ENCODE peak calls at places on chromosomes 6 and 20, in eight cellular contexts. E is mucosa of descending colon; H is IMR-90; T is brain microvascular endothelial cell; A is cardiac fibroblast; Y is MM.1S; C is CD8-positive, alpha-beta T cell; P is cardiac muscle cell. M is an unnamed sample.

GRCh38 chr6:132933085-132933484 is 118.7 kb downstream of the RPS12 start:
- DNase-seq in E (no peak), H (no peak), T (no peak), A (peak), Y (no peak), C (no peak), P (no peak), M (no peak)

GRCh38 chr20:36572701-36573102 is 695 bp upstream of the TGIF2 start:
- DNase-seq in E (peak), H (peak), T (peak), A (no peak), Y (no peak), C (peak), P (peak), M (no peak)

GRCh38 chr6:157050537-157051280 is 272.6 kb downstream of the TMEM242 start:
- DNase-seq in E (no peak), H (no peak), T (no peak), A (no peak), Y (no peak), C (no peak), P (no peak), M (no peak)

GRCh38 chr6:165875946-165876345 is 212.9 kb upstream of the PDE10A start:
- DNase-seq in E (no peak), H (no peak), T (no peak), A (no peak), Y (no peak), C (no peak), P (no peak), M (no peak)

GRCh38 chr20:7879883-7880282 is 60.4 kb downstream of the HAO1 start:
- DNase-seq in E (no peak), H (peak), T (peak), A (peak), Y (peak), C (no peak), P (no peak), M (peak)

GRCh38 chr6:39824030-39824926 is 32.1 kb downstream of the DAAM2 start:
- DNase-seq in E (no peak), H (no peak), T (no peak), A (no peak), Y (no peak), C (no peak), P (no peak), M (no peak)

GRCh38 chr6:28488916-28489365 is 26.7 kb downstream of the GPX6 start:
- DNase-seq in E (no peak), H (peak), T (peak), A (peak), Y (peak), C (no peak), P (peak), M (peak)

GRCh38 chr6:22017272-22017671 is 279.6 kb downstream of the PRL start:
- DNase-seq in E (no peak), H (peak), T (no peak), A (no peak), Y (no peak), C (no peak), P (no peak), M (no peak)

GRCh38 chr20:4750381-4750780 is 28.7 kb downstream of the PRND start:
- DNase-seq in E (no peak), H (no peak), T (no peak), A (no peak), Y (no peak), C (no peak), P (no peak), M (no peak)

GRCh38 chr6:161076211-161076677 is 84.7 kb downstream of the MAP3K4 start:
- DNase-seq in E (no peak), H (no peak), T (peak), A (peak), Y (no peak), C (peak), P (peak), M (no peak)

GRCh38 chr6:128725271-128726233 is 157.4 kb upstream of the LAMA2 start:
- DNase-seq in E (peak), H (peak), T (peak), A (peak), Y (no peak), C (no peak), P (peak), M (peak)

GRCh38 chr20:37397076-37397953 is 51.4 kb downstream of the SRC start:
- DNase-seq in E (no peak), H (no peak), T (no peak), A (no peak), Y (no peak), C (peak), P (no peak), M (no peak)

GRCh38 chr20:3237011-3237957 is 1.7 kb downstream of the SLC4A11 start:
- DNase-seq in E (no peak), H (no peak), T (no peak), A (no peak), Y (no peak), C (no peak), P (no peak), M (no peak)

GRCh38 chr20:44552950-44553908 is 29.1 kb upstream of the PKIG start:
- DNase-seq in E (no peak), H (peak), T (peak), A (peak), Y (no peak), C (no peak), P (peak), M (peak)

GRCh38 chr6:100344761-100345160 is 120.0 kb downstream of the SIM1 start:
- DNase-seq in E (no peak), H (peak), T (peak), A (peak), Y (no peak), C (no peak), P (no peak), M (no peak)

GRCh38 chr6:24574809-24575208 is 71.2 kb downstream of the KIAA0319 start:
- DNase-seq in E (no peak), H (no peak), T (no peak), A (no peak), Y (peak), C (no peak), P (no peak), M (no peak)

GRCh38 chr6:56497691-56498090 is 145.0 kb downstream of the DST start:
- DNase-seq in E (no peak), H (no peak), T (no peak), A (no peak), Y (no peak), C (no peak), P (no peak), M (no peak)

GRCh38 chr6:69936674-69937363 is 70.5 kb downstream of the COL19A1 start:
- DNase-seq in E (no peak), H (no peak), T (no peak), A (no peak), Y (no peak), C (no peak), P (peak), M (no peak)

GRCh38 chr6:167108278-167108677 is 14.6 kb upstream of the CCR6 start:
- DNase-seq in E (no peak), H (no peak), T (no peak), A (no peak), Y (no peak), C (no peak), P (no peak), M (no peak)

GRCh38 chr20:17568045-17568788 is 1.7 kb upstream of the DSTN start:
- DNase-seq in E (no peak), H (no peak), T (no peak), A (no peak), Y (no peak), C (no peak), P (no peak), M (no peak)

GRCh38 chr20:39638671-39639070 is 676.5 kb downstream of the DHX35 start:
- DNase-seq in E (no peak), H (no peak), T (no peak), A (no peak), Y (no peak), C (no peak), P (no peak), M (no peak)

GRCh38 chr6:99119109-99120031 is 171.6 kb upstream of the FBXL4 start:
- DNase-seq in E (peak), H (peak), T (peak), A (peak), Y (peak), C (no peak), P (peak), M (peak)

GRCh38 chr20:32052792-32053362 is 835 bp downstream of the HCK start:
- DNase-seq in E (peak), H (no peak), T (no peak), A (no peak), Y (no peak), C (no peak), P (no peak), M (no peak)

GRCh38 chr6:131946992-131947955 is 3.9 kb downstream of the CCN2 start:
- DNase-seq in E (no peak), H (peak), T (peak), A (peak), Y (no peak), C (no peak), P (no peak), M (peak)

DNA sequence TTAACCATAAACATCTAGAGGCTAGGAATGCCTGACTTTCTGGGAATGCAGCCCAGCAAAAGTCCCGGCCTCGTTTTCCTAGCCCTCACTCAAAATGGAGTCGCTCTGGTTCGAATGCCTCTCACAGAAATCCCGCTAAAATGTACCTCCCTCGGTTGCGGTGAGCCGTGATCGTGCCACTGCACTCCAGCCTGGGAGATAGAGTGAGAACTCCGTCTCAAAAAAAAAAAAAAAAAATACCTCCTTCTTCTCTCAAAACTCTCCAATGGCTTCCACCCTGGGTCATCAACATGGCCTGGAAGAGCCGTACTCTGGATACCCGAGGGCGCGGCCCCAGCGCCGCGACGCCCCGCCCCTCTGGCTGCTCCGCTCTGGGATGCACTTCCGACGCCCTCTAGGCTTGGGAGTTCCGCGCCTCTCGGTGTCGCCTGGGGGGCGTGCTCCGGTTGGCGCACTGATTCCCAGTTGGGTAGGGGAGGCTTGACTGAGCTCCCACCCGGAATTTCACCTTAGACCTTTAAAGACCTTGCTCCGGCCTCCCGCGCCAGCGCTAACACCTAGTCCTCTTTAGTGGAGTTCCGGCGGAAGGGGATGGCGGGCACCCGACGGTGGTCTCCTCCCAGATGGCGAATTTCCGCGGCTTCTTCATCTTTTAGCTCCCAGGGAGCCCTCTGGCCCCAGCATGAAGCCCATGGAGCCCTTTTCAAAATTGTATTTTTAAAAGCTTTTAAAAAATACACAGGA is 12.3 kb downstream of the HMGN4 start:
- DNase-seq in E (peak), H (peak), T (no peak), A (peak), Y (no peak), C (peak), P (peak), M (no peak)
- TF ChIP-seq CTCF in E (no peak), H (no peak), T (peak), A (no peak), Y (peak), C (no peak), P (no peak), M (peak)

DNA sequence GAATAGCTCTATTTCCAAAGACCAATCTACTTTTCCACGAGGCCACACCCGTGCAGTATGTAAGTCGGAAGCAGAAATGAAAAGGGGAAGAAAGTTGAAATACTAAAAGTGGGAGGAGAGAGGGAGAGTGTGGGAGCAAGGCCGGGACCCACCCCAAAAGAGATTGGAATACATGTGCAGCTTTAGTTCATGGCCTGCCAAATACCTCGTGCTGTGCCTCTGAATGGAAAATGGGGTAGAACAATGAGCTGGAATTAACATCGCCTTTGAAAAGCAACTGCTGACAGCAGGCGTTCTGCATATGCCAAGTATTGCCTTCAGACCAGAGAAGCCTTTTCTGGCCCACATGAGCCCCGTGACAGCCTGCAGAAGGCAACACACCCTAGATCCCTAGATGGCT is 155.6 kb downstream of the CD83 start:
- DNase-seq in E (no peak), H (no peak), T (no peak), A (no peak), Y (no peak), C (no peak), P (no peak), M (no peak)
- H3K4me3 ChIP-seq in E (no peak), H (no peak), T (no peak), A (no peak), Y (no peak), C (no peak), P (no peak), M (no peak)

GRCh38 chr20:57938158-57939108 is 228.6 kb upstream of the PMEPA1 start:
- DNase-seq in E (no peak), H (no peak), T (peak), A (no peak), Y (no peak), C (no peak), P (no peak), M (no peak)
- TF ChIP-seq CTCF in E (no peak), H (no peak), T (peak), A (no peak), Y (no peak), C (no peak), P (no peak), M (no peak)

GRCh38 chr20:53947501-53948195 is 122.7 kb downstream of the BCAS1 start:
- DNase-seq in E (no peak), H (no peak), T (no peak), A (no peak), Y (no peak), C (no peak), P (no peak), M (no peak)

GRCh38 chr20:53950031-53950430 is 120.4 kb downstream of the BCAS1 start:
- DNase-seq in E (no peak), H (peak), T (no peak), A (peak), Y (no peak), C (no peak), P (no peak), M (no peak)

GRCh38 chr20:53948383-53949318 is 121.7 kb downstream of the BCAS1 start:
- DNase-seq in E (no peak), H (no peak), T (no peak), A (no peak), Y (no peak), C (peak), P (no peak), M (no peak)

GRCh38 chr20:53950578-53950977 is 119.8 kb downstream of the BCAS1 start:
- DNase-seq in E (no peak), H (no peak), T (no peak), A (no peak), Y (no peak), C (no peak), P (no peak), M (no peak)

DNA sequence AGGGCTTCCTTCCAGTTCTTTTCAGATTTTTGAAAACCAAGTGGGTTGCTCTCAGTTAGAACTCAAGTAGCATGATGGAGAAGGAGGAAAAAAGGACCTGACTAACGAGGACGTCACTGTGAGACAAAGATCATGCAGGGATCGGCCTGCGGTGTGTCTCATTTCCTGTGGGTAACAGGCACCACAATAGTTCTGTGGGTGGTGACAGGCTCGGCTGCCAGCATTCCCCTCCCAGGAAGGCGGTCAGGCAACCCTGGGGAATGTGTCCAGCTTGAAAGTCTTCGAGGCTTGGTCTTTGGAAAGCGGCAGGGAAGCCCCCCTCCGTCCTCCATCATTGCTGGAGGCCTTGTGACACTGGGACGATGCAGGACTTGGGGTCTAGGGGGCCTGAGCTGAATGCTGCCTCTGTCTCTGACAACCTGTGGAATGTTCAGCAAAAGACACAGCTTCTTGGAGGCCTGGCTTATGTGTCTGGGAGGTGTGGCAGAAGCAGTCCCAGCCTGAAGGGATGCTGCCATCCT is 121.0 kb downstream of the BCAS1 start:
- DNase-seq in E (peak), H (peak), T (peak), A (peak), Y (peak), C (peak), P (no peak), M (peak)
- H3K4me3 ChIP-seq in E (no peak), H (no peak), T (no peak), A (no peak), Y (peak), C (peak), P (no peak), M (no peak)

GRCh38 chr6:106643061-106643460 is 13.7 kb downstream of the QRSL1 start:
- DNase-seq in E (no peak), H (peak), T (no peak), A (peak), Y (no peak), C (no peak), P (no peak), M (no peak)

DNA sequence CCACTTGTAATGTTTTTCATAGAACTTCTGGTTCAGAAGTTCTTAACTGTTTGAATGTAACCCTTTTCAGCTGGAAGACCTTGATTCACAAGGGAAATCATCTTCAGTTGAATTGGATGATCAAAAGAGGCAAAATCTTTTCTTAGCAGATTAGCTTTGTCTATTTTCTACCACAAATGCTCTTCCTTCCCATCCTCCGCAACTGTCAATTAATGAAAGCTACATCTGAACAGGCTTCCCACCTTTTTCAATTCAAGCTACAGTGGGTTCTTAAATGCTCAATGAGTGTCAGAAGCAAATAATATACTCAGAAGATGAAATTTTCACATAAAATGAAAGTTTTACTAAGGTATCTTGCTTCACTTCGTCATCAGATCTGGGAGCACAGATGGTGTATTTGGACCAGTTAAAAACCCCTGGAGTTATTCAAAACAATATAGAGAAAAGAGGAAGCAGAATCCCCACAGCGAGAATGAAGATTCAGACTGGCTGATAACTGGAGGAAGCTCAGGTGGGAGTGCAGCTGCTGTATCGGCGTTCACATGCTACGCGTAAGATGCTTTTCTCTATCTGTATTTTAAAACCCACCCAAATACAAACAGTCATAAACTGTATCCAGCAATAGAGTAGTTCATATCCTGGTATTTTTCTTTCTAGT is 19.4 kb downstream of the QRSL1 start:
- DNase-seq in E (no peak), H (no peak), T (no peak), A (no peak), Y (no peak), C (no peak), P (no peak), M (no peak)
- TF ChIP-seq CTCF in E (no peak), H (no peak), T (no peak), A (no peak), Y (no peak), C (no peak), P (no peak), M (no peak)

GRCh38 chr20:30912006-30912660 is 345.3 kb upstream of the DEFB115 start:
- DNase-seq in E (no peak), H (no peak), T (no peak), A (peak), Y (no peak), C (no peak), P (peak), M (no peak)

GRCh38 chr20:30910937-30911725 is 346.3 kb upstream of the DEFB115 start:
- DNase-seq in E (no peak), H (no peak), T (no peak), A (no peak), Y (no peak), C (no peak), P (no peak), M (no peak)
- H3K4me3 ChIP-seq in E (no peak), H (no peak), T (no peak), A (no peak), Y (no peak), C (no peak), P (no peak), M (no peak)

DNA sequence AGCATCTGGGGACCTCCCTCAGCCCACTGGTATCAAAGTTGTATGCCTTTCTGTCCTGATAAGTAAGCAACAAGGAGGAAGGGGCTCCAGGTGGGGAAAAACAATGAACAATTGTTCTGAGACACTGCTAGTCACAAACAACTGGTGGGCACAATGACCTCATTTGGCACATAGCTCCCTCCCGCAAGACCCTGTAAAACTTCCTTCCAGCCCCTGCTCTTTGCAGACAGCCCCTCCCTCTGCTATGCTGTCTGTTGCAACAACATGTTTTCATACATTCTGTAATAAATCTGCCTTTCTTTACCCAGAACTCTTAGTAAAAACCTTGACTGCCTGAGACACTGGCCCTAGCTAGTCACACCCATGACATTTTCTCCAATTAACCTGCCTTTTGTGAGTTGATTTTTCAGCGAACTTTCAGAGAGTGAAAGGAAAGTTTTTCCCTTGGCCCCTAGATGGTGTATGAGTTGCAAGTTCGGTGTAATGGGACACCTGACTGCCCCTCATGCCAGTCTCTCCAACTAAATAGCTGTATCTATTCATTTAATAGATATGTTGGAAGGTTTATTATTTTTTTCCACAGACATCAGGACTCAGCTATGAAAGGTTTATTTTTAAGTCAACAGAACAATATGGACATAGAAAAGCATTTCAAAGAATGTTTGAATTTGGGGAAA is 142.3 kb upstream of the SLC22A16 start:
- DNase-seq in E (peak), H (peak), T (no peak), A (peak), Y (no peak), C (no peak), P (peak), M (no peak)
- TF ChIP-seq CTCF in E (no peak), H (peak), T (peak), A (peak), Y (no peak), C (no peak), P (peak), M (peak)